ENCODE peak calls at places on chromosomes 3 and 15, in four cellular contexts. Q is CD4-positive, alpha-beta T cell; W is AG04450; A is fibroblast of mammary gland. F is an unnamed sample.

GRCh38 chr3:52244061-52244628 is 1.4 kb upstream of the PPM1M start:
- DNase-seq in Q (peak; percentile 29), A (peak; percentile 59), W (no peak), F (peak; percentile 87)

GRCh38 chr3:175735866-175736265 is 876.7 kb downstream of the NAALADL2 start:
- DNase-seq in Q (no peak), W (no peak), A (no peak), F (no peak)

GRCh38 chr3:158788446-158788845 is 13.4 kb upstream of the MFSD1 start:
- DNase-seq in Q (no peak), W (no peak), A (peak; percentile 52), F (no peak)

GRCh38 chr15:70142322-70143191 is 44.8 kb upstream of the TLE3 start:
- DNase-seq in W (peak; percentile 52), Q (no peak), A (peak; percentile 86), F (no peak)

GRCh38 chr3:102979682-102980378 is 545.0 kb downstream of the ZPLD1 start:
- DNase-seq in W (peak; percentile 74), Q (no peak), A (peak; percentile 94), F (peak; percentile 92)

GRCh38 chr3:105686324-105686897 is 182.4 kb downstream of the CBLB start:
- DNase-seq in A (peak; percentile 63), W (peak; percentile 2), Q (no peak), F (peak; percentile 23)

GRCh38 chr15:40006003-40006402 is 33.0 kb downstream of the SRP14 start:
- DNase-seq in W (peak; percentile 39), A (peak; percentile 41), Q (no peak), F (peak; percentile 20)

GRCh38 chr15:86743283-86743903 is 663.7 kb downstream of the AGBL1 start:
- DNase-seq in W (no peak), Q (peak; percentile 41), A (peak; percentile 0), F (peak; percentile 55)

GRCh38 chr3:71849674-71850073 is 64.7 kb upstream of the PROK2 start:
- DNase-seq in A (no peak), Q (no peak), W (no peak), F (peak; percentile 31)

GRCh38 chr15:69244798-69245197 is 53.9 kb upstream of the PAQR5 start:
- DNase-seq in W (no peak), Q (no peak), A (no peak), F (no peak)

GRCh38 chr3:123652346-123652984 is 67.6 kb upstream of the HACD2 start:
- DNase-seq in Q (peak; percentile 8), A (peak; percentile 66), W (no peak), F (peak; percentile 75)

GRCh38 chr3:128006471-128007424 is 45.5 kb upstream of the SEC61A1 start:
- DNase-seq in W (no peak), Q (no peak), A (peak; percentile 34), F (no peak)

GRCh38 chr3:33716227-33716626 is 1.8 kb downstream of the CLASP2 start:
- DNase-seq in W (no peak), Q (no peak), A (no peak), F (peak; percentile 48)

GRCh38 chr3:78349571-78349970 is 1309.7 kb downstream of the ROBO2 start:
- DNase-seq in W (no peak), A (no peak), Q (no peak), F (no peak)

GRCh38 chr15:45616901-45617323 is 17.9 kb upstream of the SQOR start:
- DNase-seq in Q (no peak), W (no peak), A (peak; percentile 33), F (no peak)

GRCh38 chr3:58471025-58471887 is 20.6 kb upstream of the KCTD6 start:
- DNase-seq in A (peak; percentile 86), W (peak; percentile 33), Q (peak; percentile 10), F (peak; percentile 98)

GRCh38 chr3:150535204-150535603 is 11.1 kb downstream of the SERP1 start:
- DNase-seq in W (no peak), Q (no peak), A (no peak), F (no peak)

GRCh38 chr15:90701880-90702630 is 15.1 kb upstream of the BLM start:
- DNase-seq in Q (no peak), W (no peak), A (peak; percentile 18), F (no peak)

GRCh38 chr3:100106531-100107155 is 7.7 kb downstream of the FILIP1L start:
- DNase-seq in W (no peak), Q (no peak), A (peak; percentile 16), F (peak; percentile 33)

GRCh38 chr15:100934735-100935134 is 15.6 kb downstream of the LRRK1 start:
- DNase-seq in Q (no peak), A (peak; percentile 17), W (no peak), F (no peak)

GRCh38 chr3:1190576-1190975 is 97.8 kb downstream of the CNTN6 start:
- DNase-seq in Q (no peak), W (no peak), A (peak; percentile 79), F (peak; percentile 58)

GRCh38 chr3:88180398-88180999 is 30.7 kb downstream of the C3orf38 start:
- DNase-seq in W (peak; percentile 30), A (peak; percentile 61), Q (no peak), F (peak; percentile 48)

GRCh38 chr3:51748327-51748726 is 30.7 kb downstream of the IQCF6 start:
- DNase-seq in Q (no peak), W (no peak), A (no peak), F (no peak)

GRCh38 chr3:112653209-112653871 is 12.4 kb upstream of the CCDC80 start:
- DNase-seq in W (peak; percentile 92), Q (no peak), A (peak; percentile 98), F (peak; percentile 67)

GRCh38 chr3:30352919-30353318 is 253.5 kb upstream of the TGFBR2 start:
- DNase-seq in W (no peak), A (no peak), Q (no peak), F (no peak)

GRCh38 chr3:118987466-118987865 is 47.2 kb downstream of the IGSF11 start:
- DNase-seq in A (peak; percentile 20), W (no peak), Q (no peak), F (peak; percentile 24)

GRCh38 chr3:194532591-194532990 is 45.8 kb upstream of the ATP13A3 start:
- DNase-seq in A (peak; percentile 75), Q (no peak), W (no peak), F (no peak)

GRCh38 chr15:25486051-25486450 is 47.2 kb upstream of the UBE3A start:
- DNase-seq in A (no peak), Q (no peak), W (no peak), F (no peak)

GRCh38 chr3:187044871-187045552 is 94.3 kb downstream of the RPL39L start:
- DNase-seq in Q (no peak), W (no peak), A (peak; percentile 7), F (no peak)
- TF ChIP-seq CTCF in Q (no peak), W (no peak), A (peak; percentile 23), F (no peak)

GRCh38 chr3:50418845-50419244 is 59.5 kb upstream of the TMEM115 start:
- DNase-seq in Q (no peak), W (no peak), A (peak; percentile 13), F (peak; percentile 17)

GRCh38 chr3:50416736-50417636 is 57.7 kb upstream of the TMEM115 start:
- DNase-seq in Q (no peak), W (no peak), A (no peak), F (no peak)

GRCh38 chr3:50417637-50418033 is 58.3 kb upstream of the TMEM115 start:
- DNase-seq in Q (no peak), W (no peak), A (no peak), F (peak; percentile 17)

GRCh38 chr3:50422153-50422552 is 62.8 kb upstream of the TMEM115 start:
- DNase-seq in A (no peak), W (no peak), Q (no peak), F (no peak)

DNA sequence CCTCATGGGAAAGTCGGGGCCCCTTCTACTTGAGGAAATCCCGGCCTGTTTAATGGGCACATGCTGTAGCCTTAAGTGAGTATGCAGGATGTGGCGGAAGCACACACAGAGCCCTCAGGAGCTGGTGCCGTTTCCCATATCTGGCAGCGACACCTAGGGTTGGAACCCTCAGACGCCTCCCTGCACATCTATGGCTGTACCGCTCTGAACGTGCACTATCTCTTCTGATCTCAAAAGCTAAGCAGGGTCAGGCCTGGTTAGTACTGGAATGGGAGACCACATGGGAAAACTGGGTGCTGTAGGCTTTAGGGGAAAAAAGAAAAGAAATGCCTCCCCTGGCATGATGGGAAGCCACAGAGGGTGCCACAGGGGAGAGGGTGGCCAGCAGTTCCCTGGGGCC is 60.3 kb upstream of the TMEM115 start:
- DNase-seq in A (no peak), Q (no peak), W (no peak), F (no peak)
- TF ChIP-seq CTCF in A (no peak), Q (no peak), W (no peak), F (no peak)

DNA sequence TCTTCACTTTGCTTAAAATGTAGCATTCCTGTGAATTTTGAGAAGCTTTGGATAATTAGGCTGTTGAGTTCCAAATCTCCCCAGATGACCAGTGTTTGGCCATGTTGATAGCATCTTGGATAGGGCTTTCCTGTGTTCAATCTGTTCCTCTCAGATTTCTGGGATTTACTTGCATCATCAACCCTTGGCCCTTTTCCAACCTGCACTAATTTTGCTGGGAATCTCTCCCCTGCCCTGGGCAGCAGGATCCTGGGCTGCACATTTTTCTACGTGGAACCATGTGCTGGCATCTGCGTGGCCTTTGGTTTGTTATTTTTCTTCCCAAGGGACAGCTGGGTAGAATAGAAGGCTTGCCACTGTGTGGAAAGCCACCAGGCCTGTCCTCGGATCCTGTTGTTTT is 75.4 kb upstream of the PLXNA1 start:
- DNase-seq in Q (no peak), W (no peak), A (peak; percentile 54), F (peak; percentile 74)
- TF ChIP-seq CTCF in Q (no peak), W (no peak), A (no peak), F (no peak)

GRCh38 chr3:190322604-190323240 is 476 bp upstream of the CLDN1 start:
- DNase-seq in Q (no peak), A (peak; percentile 38), W (no peak), F (no peak)
- TF ChIP-seq CTCF in Q (peak; percentile 12), A (no peak), W (no peak), F (no peak)

GRCh38 chr3:183824761-183825379 is 507 bp downstream of the MAP6D1 start:
- DNase-seq in Q (no peak), W (no peak), A (no peak), F (no peak)

GRCh38 chr3:183826854-183827253 is 1.5 kb upstream of the MAP6D1 start:
- DNase-seq in W (no peak), A (no peak), Q (no peak), F (no peak)

GRCh38 chr3:183823963-183824362 is 1.4 kb downstream of the MAP6D1 start:
- DNase-seq in W (no peak), A (no peak), Q (no peak), F (no peak)

GRCh38 chr3:183826448-183826847 is 1.1 kb upstream of the MAP6D1 start:
- DNase-seq in A (no peak), Q (no peak), W (no peak), F (no peak)

GRCh38 chr3:183825380-183826161 is at the start of gene MAP6D1:
- DNase-seq in Q (peak; percentile 49), W (no peak), A (peak; percentile 34), F (peak; percentile 28)
- TF ChIP-seq CTCF in Q (no peak), W (peak; percentile 52), A (no peak), F (peak; percentile 29)

DNA sequence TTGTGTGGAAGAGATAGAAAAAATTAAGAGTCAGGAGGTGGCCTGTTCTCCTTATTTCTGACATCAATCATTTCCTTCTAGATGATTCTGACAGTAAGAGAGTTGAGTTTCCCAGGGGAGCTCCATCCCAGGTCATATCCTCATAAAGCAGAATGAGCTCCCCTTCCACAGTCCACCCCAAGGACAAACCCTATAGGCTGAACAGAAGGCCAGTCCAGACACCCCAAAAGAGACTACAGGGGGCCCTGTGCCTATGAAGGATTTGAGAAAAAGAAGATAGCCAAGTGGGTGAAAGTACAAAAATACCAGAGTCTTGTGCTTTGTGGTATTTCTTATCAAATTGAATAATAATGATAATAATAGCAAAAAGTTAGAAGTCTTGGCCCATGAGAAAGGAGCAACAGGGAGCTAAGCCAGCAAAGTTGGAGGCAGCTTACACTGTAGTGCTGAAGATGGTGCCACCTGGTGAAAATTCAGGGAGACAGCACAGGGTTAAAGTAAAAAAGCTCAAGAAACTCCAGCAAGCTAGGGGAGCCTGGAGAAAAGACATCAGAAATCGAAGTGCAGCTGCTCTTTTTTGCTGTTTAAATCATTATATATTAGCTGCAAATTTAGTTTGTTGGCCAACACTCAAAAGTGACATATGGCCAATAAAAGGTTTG is 35.9 kb upstream of the SLC24A5 start:
- DNase-seq in W (no peak), A (peak; percentile 35), Q (no peak), F (peak; percentile 49)
- TF ChIP-seq CTCF in W (peak; percentile 67), A (peak; percentile 44), Q (no peak), F (peak; percentile 47)

F was measured in MCF 10A.